ENCODE peak calls at places on chromosomes 7 and 10, in seven cellular contexts. One of them, this sample, is unnamed.

GRCh38 chr7:131619336-131620305 is 63.2 kb upstream of the PODXL start:
- DNase-seq in HCT116: no peak
- DNase-seq in GM12878: no peak
- DNase-seq in HepG2: no peak
- DNase-seq in SK-N-SH: no peak
- DNase-seq in H1: no peak
- DNase-seq in K562: peak
- DNase-seq in this sample: no peak

GRCh38 chr7:4734587-4735365 is 40.6 kb upstream of the AP5Z1 start:
- DNase-seq in HCT116: no peak
- DNase-seq in GM12878: no peak
- DNase-seq in HepG2: no peak
- DNase-seq in SK-N-SH: no peak
- DNase-seq in H1: no peak
- DNase-seq in K562: no peak
- DNase-seq in this sample: no peak

GRCh38 chr7:135260930-135261721 is 27.5 kb downstream of the STRA8 start:
- DNase-seq in HCT116: no peak
- DNase-seq in GM12878: no peak
- DNase-seq in HepG2: no peak
- DNase-seq in SK-N-SH: peak
- DNase-seq in H1: no peak
- DNase-seq in K562: no peak
- DNase-seq in this sample: no peak

GRCh38 chr7:74449809-74450397 is 3.8 kb upstream of the GTF2IRD1 start:
- DNase-seq in HCT116: peak
- DNase-seq in GM12878: peak
- DNase-seq in HepG2: peak
- DNase-seq in SK-N-SH: peak
- DNase-seq in H1: peak
- DNase-seq in K562: peak
- DNase-seq in this sample: peak

GRCh38 chr7:121084748-121085336 is 96.3 kb downstream of the CPED1 start:
- DNase-seq in HCT116: no peak
- DNase-seq in GM12878: no peak
- DNase-seq in HepG2: peak
- DNase-seq in SK-N-SH: peak
- DNase-seq in H1: no peak
- DNase-seq in K562: no peak
- DNase-seq in this sample: no peak

GRCh38 chr10:12332572-12333381 is 16.6 kb upstream of the CAMK1D start:
- DNase-seq in HCT116: no peak
- DNase-seq in GM12878: no peak
- DNase-seq in HepG2: no peak
- DNase-seq in SK-N-SH: no peak
- DNase-seq in H1: no peak
- DNase-seq in K562: no peak
- DNase-seq in this sample: no peak

GRCh38 chr10:123442901-123443300 is 223.3 kb upstream of the GPR26 start:
- DNase-seq in HCT116: no peak
- DNase-seq in GM12878: peak
- DNase-seq in HepG2: no peak
- DNase-seq in SK-N-SH: no peak
- DNase-seq in H1: no peak
- DNase-seq in K562: no peak
- DNase-seq in this sample: no peak

GRCh38 chr7:106405697-106406141 is 120.9 kb upstream of the NAMPT start:
- DNase-seq in HCT116: no peak
- DNase-seq in GM12878: no peak
- DNase-seq in HepG2: no peak
- DNase-seq in SK-N-SH: no peak
- DNase-seq in H1: no peak
- DNase-seq in K562: no peak
- DNase-seq in this sample: no peak

GRCh38 chr10:60299961-60300883 is 89.5 kb downstream of the ANK3 start:
- DNase-seq in HCT116: no peak
- DNase-seq in GM12878: no peak
- DNase-seq in HepG2: no peak
- DNase-seq in SK-N-SH: no peak
- DNase-seq in H1: no peak
- DNase-seq in K562: peak
- DNase-seq in this sample: no peak

GRCh38 chr10:282294-283139 is 147.3 kb downstream of the ZMYND11 start:
- DNase-seq in HCT116: no peak
- DNase-seq in GM12878: no peak
- DNase-seq in HepG2: no peak
- DNase-seq in SK-N-SH: no peak
- DNase-seq in H1: no peak
- DNase-seq in K562: no peak
- DNase-seq in this sample: no peak

GRCh38 chr10:87925570-87925969 is 62.1 kb downstream of the PTEN start:
- DNase-seq in HCT116: no peak
- DNase-seq in GM12878: no peak
- DNase-seq in HepG2: no peak
- DNase-seq in SK-N-SH: no peak
- DNase-seq in H1: no peak
- DNase-seq in K562: no peak
- DNase-seq in this sample: no peak

GRCh38 chr7:133837248-133837647 is 289.9 kb upstream of the LRGUK start:
- DNase-seq in HCT116: no peak
- DNase-seq in GM12878: no peak
- DNase-seq in HepG2: no peak
- DNase-seq in SK-N-SH: peak
- DNase-seq in H1: no peak
- DNase-seq in K562: no peak
- DNase-seq in this sample: no peak

GRCh38 chr7:136957391-136957790 is 88.9 kb downstream of the CHRM2 start:
- DNase-seq in HCT116: no peak
- DNase-seq in GM12878: no peak
- DNase-seq in HepG2: no peak
- DNase-seq in SK-N-SH: no peak
- DNase-seq in H1: no peak
- DNase-seq in K562: no peak
- DNase-seq in this sample: no peak

GRCh38 chr10:6382081-6382480 is 179.3 kb downstream of the PFKFB3 start:
- DNase-seq in HCT116: no peak
- DNase-seq in GM12878: peak
- DNase-seq in HepG2: no peak
- DNase-seq in SK-N-SH: no peak
- DNase-seq in H1: no peak
- DNase-seq in K562: no peak
- DNase-seq in this sample: no peak

GRCh38 chr7:155764432-155764798 is 47.8 kb downstream of the SHH start:
- DNase-seq in HCT116: no peak
- DNase-seq in GM12878: no peak
- DNase-seq in HepG2: no peak
- DNase-seq in SK-N-SH: no peak
- DNase-seq in H1: no peak
- DNase-seq in K562: no peak
- DNase-seq in this sample: no peak

GRCh38 chr7:45919947-45920542 is 1.0 kb downstream of the IGFBP3 start:
- DNase-seq in HCT116: no peak
- DNase-seq in GM12878: no peak
- DNase-seq in HepG2: no peak
- DNase-seq in SK-N-SH: no peak
- DNase-seq in H1: no peak
- DNase-seq in K562: no peak
- DNase-seq in this sample: no peak

GRCh38 chr7:155208681-155209477 is 88.8 kb upstream of the INSIG1 start:
- DNase-seq in HCT116: peak
- DNase-seq in GM12878: no peak
- DNase-seq in HepG2: no peak
- DNase-seq in SK-N-SH: no peak
- DNase-seq in H1: no peak
- DNase-seq in K562: no peak
- DNase-seq in this sample: no peak

GRCh38 chr7:89623018-89623672 is 531.1 kb upstream of the STEAP1 start:
- DNase-seq in HCT116: peak
- DNase-seq in GM12878: peak
- DNase-seq in HepG2: peak
- DNase-seq in SK-N-SH: peak
- DNase-seq in H1: peak
- DNase-seq in K562: peak
- DNase-seq in this sample: peak

GRCh38 chr7:33733865-33734650 is 171.3 kb upstream of the BMPER start:
- DNase-seq in HCT116: no peak
- DNase-seq in GM12878: no peak
- DNase-seq in HepG2: no peak
- DNase-seq in SK-N-SH: no peak
- DNase-seq in H1: no peak
- DNase-seq in K562: no peak
- DNase-seq in this sample: no peak

GRCh38 chr7:27102578-27103442 is at the start of gene HOXA2:
- DNase-seq in HCT116: no peak
- DNase-seq in GM12878: no peak
- DNase-seq in HepG2: no peak
- DNase-seq in SK-N-SH: no peak
- DNase-seq in H1: no peak
- DNase-seq in K562: no peak
- DNase-seq in this sample: no peak

GRCh38 chr7:22248111-22248809 is 108.7 kb downstream of the RAPGEF5 start:
- DNase-seq in HCT116: no peak
- DNase-seq in GM12878: no peak
- DNase-seq in HepG2: no peak
- DNase-seq in SK-N-SH: no peak
- DNase-seq in H1: no peak
- DNase-seq in K562: no peak
- DNase-seq in this sample: no peak

GRCh38 chr7:46960974-46961373 is 620.9 kb downstream of the TNS3 start:
- DNase-seq in HCT116: no peak
- DNase-seq in GM12878: no peak
- DNase-seq in HepG2: no peak
- DNase-seq in SK-N-SH: no peak
- DNase-seq in H1: no peak
- DNase-seq in K562: no peak
- DNase-seq in this sample: no peak

GRCh38 chr7:80918909-80919721 is at the start of gene SEMA3C:
- DNase-seq in HCT116: peak
- DNase-seq in GM12878: no peak
- DNase-seq in HepG2: peak
- DNase-seq in SK-N-SH: peak
- DNase-seq in H1: peak
- DNase-seq in K562: peak
- DNase-seq in this sample: peak

GRCh38 chr7:53426145-53426750 is 390.8 kb downstream of the POM121L12 start:
- DNase-seq in HCT116: no peak
- DNase-seq in GM12878: no peak
- DNase-seq in HepG2: no peak
- DNase-seq in SK-N-SH: no peak
- DNase-seq in H1: no peak
- DNase-seq in K562: no peak
- DNase-seq in this sample: peak
- TF ChIP-seq JUND in HCT116: no peak
- TF ChIP-seq JUND in GM12878: no peak
- TF ChIP-seq JUND in HepG2: no peak
- TF ChIP-seq JUND in SK-N-SH: no peak
- TF ChIP-seq JUND in H1: no peak
- TF ChIP-seq JUND in K562: no peak
- TF ChIP-seq JUND in this sample: no peak

GRCh38 chr10:119441921-119442757 is 100.4 kb downstream of the RGS10 start:
- DNase-seq in HCT116: no peak
- DNase-seq in GM12878: no peak
- DNase-seq in HepG2: no peak
- DNase-seq in SK-N-SH: no peak
- DNase-seq in H1: no peak
- DNase-seq in K562: no peak
- DNase-seq in this sample: no peak

GRCh38 chr10:119439922-119440321 is 102.6 kb downstream of the RGS10 start:
- DNase-seq in HCT116: no peak
- DNase-seq in GM12878: no peak
- DNase-seq in HepG2: no peak
- DNase-seq in SK-N-SH: no peak
- DNase-seq in H1: no peak
- DNase-seq in K562: no peak
- DNase-seq in this sample: no peak

GRCh38 chr10:119442758-119443060 is 99.8 kb downstream of the RGS10 start:
- DNase-seq in HCT116: no peak
- DNase-seq in GM12878: no peak
- DNase-seq in HepG2: no peak
- DNase-seq in SK-N-SH: no peak
- DNase-seq in H1: no peak
- DNase-seq in K562: no peak
- DNase-seq in this sample: no peak

GRCh38 chr10:119443441-119443840 is 99.1 kb downstream of the RGS10 start:
- DNase-seq in HCT116: no peak
- DNase-seq in GM12878: no peak
- DNase-seq in HepG2: no peak
- DNase-seq in SK-N-SH: no peak
- DNase-seq in H1: no peak
- DNase-seq in K562: no peak
- DNase-seq in this sample: no peak

GRCh38 chr10:119441151-119441821 is 101.2 kb downstream of the RGS10 start:
- DNase-seq in HCT116: no peak
- DNase-seq in GM12878: no peak
- DNase-seq in HepG2: no peak
- DNase-seq in SK-N-SH: no peak
- DNase-seq in H1: no peak
- DNase-seq in K562: no peak
- DNase-seq in this sample: no peak
- TF ChIP-seq JUND in HCT116: no peak
- TF ChIP-seq JUND in GM12878: no peak
- TF ChIP-seq JUND in HepG2: no peak
- TF ChIP-seq JUND in SK-N-SH: no peak
- TF ChIP-seq JUND in H1: no peak
- TF ChIP-seq JUND in K562: no peak
- TF ChIP-seq JUND in this sample: no peak

DNA sequence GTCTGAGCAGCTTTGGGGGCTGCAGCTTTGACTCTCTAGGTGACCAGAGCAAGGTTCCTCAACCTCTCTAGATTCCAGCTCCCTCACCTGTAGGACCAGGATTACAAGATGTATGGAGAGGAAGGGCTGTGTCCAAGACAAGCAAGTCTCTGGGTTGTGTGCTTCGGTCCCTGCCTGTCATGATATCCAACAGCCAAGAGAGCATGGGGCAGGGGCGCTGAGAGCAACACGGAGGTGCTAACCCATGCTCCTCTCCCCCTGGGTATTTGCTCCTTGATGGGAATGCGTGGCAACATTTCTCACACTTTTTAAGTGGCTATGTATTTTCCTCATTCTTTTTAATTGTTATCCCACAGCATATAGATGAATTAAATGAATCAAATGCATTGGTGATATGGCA is 10.3 kb downstream of the CDHR1 start:
- DNase-seq in HCT116: no peak
- DNase-seq in GM12878: no peak
- DNase-seq in HepG2: no peak
- DNase-seq in SK-N-SH: no peak
- DNase-seq in H1: no peak
- DNase-seq in K562: no peak
- DNase-seq in this sample: no peak
- TF ChIP-seq JUND in HCT116: no peak
- TF ChIP-seq JUND in GM12878: no peak
- TF ChIP-seq JUND in HepG2: no peak
- TF ChIP-seq JUND in SK-N-SH: no peak
- TF ChIP-seq JUND in H1: no peak
- TF ChIP-seq JUND in K562: no peak
- TF ChIP-seq JUND in this sample: no peak

GRCh38 chr10:78314651-78315050 is 281.0 kb downstream of the RPS24 start:
- DNase-seq in HCT116: no peak
- DNase-seq in GM12878: no peak
- DNase-seq in HepG2: no peak
- DNase-seq in SK-N-SH: no peak
- DNase-seq in H1: no peak
- DNase-seq in K562: no peak
- DNase-seq in this sample: no peak
- TF ChIP-seq JUND in HCT116: no peak
- TF ChIP-seq JUND in GM12878: no peak
- TF ChIP-seq JUND in HepG2: no peak
- TF ChIP-seq JUND in SK-N-SH: no peak
- TF ChIP-seq JUND in H1: no peak
- TF ChIP-seq JUND in K562: no peak
- TF ChIP-seq JUND in this sample: no peak